ENCODE peak calls at places on chromosome 16, in seven cellular contexts. One of them, this sample, is unnamed.

GRCh38 chr16:47721016-47721673 is 260.0 kb downstream of the PHKB start:
- DNase-seq in stomach: no peak
- DNase-seq in CD4-positive, alpha-beta T cell: no peak
- DNase-seq in neural progenitor cell: no peak
- DNase-seq in retinal pigment epithelial cell: no peak
- DNase-seq in uterus: no peak
- DNase-seq in psoas muscle: no peak
- DNase-seq in this sample: no peak

GRCh38 chr16:9256196-9256595 is 164.8 kb downstream of the HAPSTR1 start:
- DNase-seq in stomach: peak
- DNase-seq in CD4-positive, alpha-beta T cell: no peak
- DNase-seq in neural progenitor cell: peak
- DNase-seq in retinal pigment epithelial cell: no peak
- DNase-seq in uterus: no peak
- DNase-seq in psoas muscle: no peak
- DNase-seq in this sample: no peak

GRCh38 chr16:76428858-76429257 is 151.7 kb downstream of the CNTNAP4 start:
- DNase-seq in stomach: no peak
- DNase-seq in CD4-positive, alpha-beta T cell: no peak
- DNase-seq in neural progenitor cell: no peak
- DNase-seq in retinal pigment epithelial cell: no peak
- DNase-seq in uterus: no peak
- DNase-seq in psoas muscle: no peak
- DNase-seq in this sample: no peak

GRCh38 chr16:47258874-47259461 is 115.2 kb upstream of the NETO2 start:
- DNase-seq in stomach: no peak
- DNase-seq in CD4-positive, alpha-beta T cell: no peak
- DNase-seq in neural progenitor cell: peak
- DNase-seq in retinal pigment epithelial cell: no peak
- DNase-seq in uterus: no peak
- DNase-seq in psoas muscle: no peak
- DNase-seq in this sample: no peak

GRCh38 chr16:7405166-7405565 is 72.5 kb downstream of the RBFOX1 start:
- DNase-seq in stomach: peak
- DNase-seq in CD4-positive, alpha-beta T cell: no peak
- DNase-seq in neural progenitor cell: peak
- DNase-seq in retinal pigment epithelial cell: no peak
- DNase-seq in uterus: no peak
- DNase-seq in psoas muscle: peak
- DNase-seq in this sample: no peak

GRCh38 chr16:28089992-28090365 is 26.5 kb upstream of the GSG1L start:
- DNase-seq in stomach: no peak
- DNase-seq in CD4-positive, alpha-beta T cell: no peak
- DNase-seq in neural progenitor cell: no peak
- DNase-seq in retinal pigment epithelial cell: no peak
- DNase-seq in uterus: no peak
- DNase-seq in psoas muscle: no peak
- DNase-seq in this sample: no peak

GRCh38 chr16:56667581-56668571 is at the start of gene MT1G:
- DNase-seq in stomach: peak
- DNase-seq in CD4-positive, alpha-beta T cell: no peak
- DNase-seq in neural progenitor cell: no peak
- DNase-seq in retinal pigment epithelial cell: no peak
- DNase-seq in uterus: no peak
- DNase-seq in psoas muscle: peak
- DNase-seq in this sample: no peak

GRCh38 chr16:47687694-47688093 is 226.6 kb downstream of the PHKB start:
- DNase-seq in stomach: no peak
- DNase-seq in CD4-positive, alpha-beta T cell: no peak
- DNase-seq in neural progenitor cell: no peak
- DNase-seq in retinal pigment epithelial cell: no peak
- DNase-seq in uterus: no peak
- DNase-seq in psoas muscle: no peak
- DNase-seq in this sample: no peak

GRCh38 chr16:61798741-61799140 is 237.5 kb downstream of the CDH8 start:
- DNase-seq in stomach: no peak
- DNase-seq in CD4-positive, alpha-beta T cell: no peak
- DNase-seq in neural progenitor cell: no peak
- DNase-seq in retinal pigment epithelial cell: no peak
- DNase-seq in uterus: no peak
- DNase-seq in psoas muscle: no peak
- DNase-seq in this sample: no peak

GRCh38 chr16:30399435-30400186 is 4.4 kb downstream of the ZNF48 start:
- DNase-seq in stomach: no peak
- DNase-seq in CD4-positive, alpha-beta T cell: no peak
- DNase-seq in neural progenitor cell: no peak
- DNase-seq in retinal pigment epithelial cell: no peak
- DNase-seq in uterus: no peak
- DNase-seq in psoas muscle: no peak
- DNase-seq in this sample: no peak

GRCh38 chr16:79380990-79381389 is 219.5 kb downstream of the MAF start:
- DNase-seq in stomach: no peak
- DNase-seq in CD4-positive, alpha-beta T cell: no peak
- DNase-seq in neural progenitor cell: no peak
- DNase-seq in retinal pigment epithelial cell: no peak
- DNase-seq in uterus: no peak
- DNase-seq in psoas muscle: no peak
- DNase-seq in this sample: no peak

GRCh38 chr16:23967018-23967417 is 131.2 kb downstream of the PRKCB start:
- DNase-seq in stomach: no peak
- DNase-seq in CD4-positive, alpha-beta T cell: no peak
- DNase-seq in neural progenitor cell: no peak
- DNase-seq in retinal pigment epithelial cell: no peak
- DNase-seq in uterus: no peak
- DNase-seq in psoas muscle: no peak
- DNase-seq in this sample: no peak

GRCh38 chr16:29256501-29256981 is 150.0 kb downstream of the NPIPB11 start:
- DNase-seq in stomach: no peak
- DNase-seq in CD4-positive, alpha-beta T cell: no peak
- DNase-seq in neural progenitor cell: peak
- DNase-seq in retinal pigment epithelial cell: no peak
- DNase-seq in uterus: no peak
- DNase-seq in psoas muscle: no peak
- DNase-seq in this sample: no peak

GRCh38 chr16:54936979-54937672 is 6.5 kb downstream of the IRX5 start:
- DNase-seq in stomach: no peak
- DNase-seq in CD4-positive, alpha-beta T cell: no peak
- DNase-seq in neural progenitor cell: peak
- DNase-seq in retinal pigment epithelial cell: no peak
- DNase-seq in uterus: no peak
- DNase-seq in psoas muscle: peak
- DNase-seq in this sample: no peak

GRCh38 chr16:75074920-75075687 is 41.5 kb downstream of the LDHD start:
- DNase-seq in stomach: peak
- DNase-seq in CD4-positive, alpha-beta T cell: peak
- DNase-seq in neural progenitor cell: no peak
- DNase-seq in retinal pigment epithelial cell: no peak
- DNase-seq in uterus: no peak
- DNase-seq in psoas muscle: peak
- DNase-seq in this sample: peak

GRCh38 chr16:66705790-66706505 is 9.4 kb upstream of the CMTM4 start:
- DNase-seq in stomach: peak
- DNase-seq in CD4-positive, alpha-beta T cell: no peak
- DNase-seq in neural progenitor cell: no peak
- DNase-seq in retinal pigment epithelial cell: no peak
- DNase-seq in uterus: peak
- DNase-seq in psoas muscle: peak
- DNase-seq in this sample: no peak

GRCh38 chr16:23941963-23942564 is 106.3 kb downstream of the PRKCB start:
- DNase-seq in stomach: no peak
- DNase-seq in CD4-positive, alpha-beta T cell: no peak
- DNase-seq in neural progenitor cell: no peak
- DNase-seq in retinal pigment epithelial cell: no peak
- DNase-seq in uterus: no peak
- DNase-seq in psoas muscle: no peak
- DNase-seq in this sample: no peak

DNA sequence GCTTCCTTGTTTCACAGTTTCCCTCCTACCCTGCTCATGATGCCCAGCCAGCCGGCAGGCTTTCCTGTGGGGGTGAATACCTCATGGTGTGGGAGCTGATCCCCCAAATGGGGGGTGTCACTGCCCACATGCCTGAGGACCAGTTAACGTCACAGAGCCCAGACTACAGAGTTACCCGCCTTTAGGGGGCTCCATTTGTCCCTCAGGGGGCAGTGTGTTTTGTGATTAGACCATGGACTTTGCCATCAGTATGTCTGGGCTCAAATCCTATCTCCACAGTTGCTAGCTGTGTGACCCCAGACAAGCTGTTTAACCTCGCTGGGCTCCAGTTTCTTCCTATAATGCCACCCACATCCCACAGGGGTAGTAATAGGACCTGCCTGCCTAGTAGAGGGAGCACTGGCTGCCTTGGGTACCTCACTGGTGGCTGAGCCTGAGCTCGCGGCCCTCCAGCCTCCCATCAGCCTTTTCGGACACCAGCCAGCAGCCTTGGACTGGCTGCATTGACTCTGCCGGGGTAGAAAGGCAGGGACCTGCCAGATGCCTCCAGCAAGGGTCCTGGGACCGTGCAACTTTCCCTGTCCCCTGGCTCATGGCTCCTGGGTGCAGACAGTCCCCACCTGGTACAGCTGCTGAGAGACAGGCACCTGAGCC is 87.5 kb upstream of the GSE1 start:
- DNase-seq in stomach: no peak
- DNase-seq in CD4-positive, alpha-beta T cell: no peak
- DNase-seq in neural progenitor cell: no peak
- DNase-seq in retinal pigment epithelial cell: no peak
- DNase-seq in uterus: no peak
- DNase-seq in psoas muscle: no peak
- DNase-seq in this sample: no peak
- TF ChIP-seq CTCF in stomach: no peak
- TF ChIP-seq CTCF in CD4-positive, alpha-beta T cell: no peak
- TF ChIP-seq CTCF in neural progenitor cell: peak
- TF ChIP-seq CTCF in retinal pigment epithelial cell: no peak
- TF ChIP-seq CTCF in uterus: no peak
- TF ChIP-seq CTCF in psoas muscle: no peak
- TF ChIP-seq CTCF in this sample: no peak

GRCh38 chr16:25260416-25260815 is 2.8 kb upstream of the ZKSCAN2 start:
- DNase-seq in stomach: no peak
- DNase-seq in CD4-positive, alpha-beta T cell: no peak
- DNase-seq in neural progenitor cell: no peak
- DNase-seq in retinal pigment epithelial cell: no peak
- DNase-seq in uterus: no peak
- DNase-seq in psoas muscle: no peak
- DNase-seq in this sample: no peak

GRCh38 chr16:25257504-25257955 is at the start of gene ZKSCAN2:
- DNase-seq in stomach: peak
- DNase-seq in CD4-positive, alpha-beta T cell: peak
- DNase-seq in neural progenitor cell: peak
- DNase-seq in retinal pigment epithelial cell: peak
- DNase-seq in uterus: peak
- DNase-seq in psoas muscle: peak
- DNase-seq in this sample: peak

GRCh38 chr16:25257956-25258855 is 561 bp upstream of the ZKSCAN2 start:
- DNase-seq in stomach: peak
- DNase-seq in CD4-positive, alpha-beta T cell: peak
- DNase-seq in neural progenitor cell: peak
- DNase-seq in retinal pigment epithelial cell: peak
- DNase-seq in uterus: peak
- DNase-seq in psoas muscle: peak
- DNase-seq in this sample: peak

GRCh38 chr16:25258856-25259179 is 1.2 kb upstream of the ZKSCAN2 start:
- DNase-seq in stomach: no peak
- DNase-seq in CD4-positive, alpha-beta T cell: no peak
- DNase-seq in neural progenitor cell: no peak
- DNase-seq in retinal pigment epithelial cell: no peak
- DNase-seq in uterus: no peak
- DNase-seq in psoas muscle: no peak
- DNase-seq in this sample: no peak

GRCh38 chr16:25256821-25257503 is 683 bp downstream of the ZKSCAN2 start:
- DNase-seq in stomach: no peak
- DNase-seq in CD4-positive, alpha-beta T cell: no peak
- DNase-seq in neural progenitor cell: peak
- DNase-seq in retinal pigment epithelial cell: no peak
- DNase-seq in uterus: no peak
- DNase-seq in psoas muscle: no peak
- DNase-seq in this sample: no peak
- TF ChIP-seq CTCF in stomach: no peak
- TF ChIP-seq CTCF in CD4-positive, alpha-beta T cell: no peak
- TF ChIP-seq CTCF in neural progenitor cell: peak
- TF ChIP-seq CTCF in retinal pigment epithelial cell: peak
- TF ChIP-seq CTCF in uterus: no peak
- TF ChIP-seq CTCF in psoas muscle: no peak
- TF ChIP-seq CTCF in this sample: no peak

DNA sequence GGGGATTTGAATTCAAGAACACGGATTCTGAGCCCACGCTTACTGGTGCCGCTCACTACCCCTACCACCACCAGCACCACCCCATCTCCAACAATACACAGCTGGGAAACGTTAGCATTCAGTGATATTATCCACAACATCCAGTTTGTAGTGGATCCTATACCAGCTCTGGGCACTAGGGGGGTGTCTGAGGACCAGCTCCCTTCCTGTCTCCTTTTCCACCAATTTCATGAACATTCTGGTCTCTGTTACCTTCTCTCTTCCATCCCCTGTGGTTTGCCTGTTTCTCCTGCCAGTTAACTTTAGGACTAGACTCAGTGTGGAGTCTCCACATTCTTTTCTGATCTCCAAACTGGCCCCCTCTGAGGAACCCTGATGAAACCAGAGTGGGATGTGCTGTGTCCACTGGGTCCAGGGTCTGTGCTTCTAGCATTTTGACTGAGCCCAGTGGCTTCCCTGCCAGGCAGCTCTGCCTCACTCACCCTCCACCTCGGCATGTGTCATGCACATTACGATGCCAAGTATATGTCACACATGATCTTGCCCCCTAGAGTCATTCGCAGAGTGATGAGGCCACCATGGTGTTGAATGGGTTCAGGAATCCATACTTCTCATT is 187.0 kb upstream of the CDH13 start:
- DNase-seq in stomach: no peak
- DNase-seq in CD4-positive, alpha-beta T cell: no peak
- DNase-seq in neural progenitor cell: peak
- DNase-seq in retinal pigment epithelial cell: no peak
- DNase-seq in uterus: no peak
- DNase-seq in psoas muscle: no peak
- DNase-seq in this sample: no peak
- TF ChIP-seq CTCF in stomach: no peak
- TF ChIP-seq CTCF in CD4-positive, alpha-beta T cell: no peak
- TF ChIP-seq CTCF in neural progenitor cell: peak
- TF ChIP-seq CTCF in retinal pigment epithelial cell: peak
- TF ChIP-seq CTCF in uterus: no peak
- TF ChIP-seq CTCF in psoas muscle: no peak
- TF ChIP-seq CTCF in this sample: no peak

DNA sequence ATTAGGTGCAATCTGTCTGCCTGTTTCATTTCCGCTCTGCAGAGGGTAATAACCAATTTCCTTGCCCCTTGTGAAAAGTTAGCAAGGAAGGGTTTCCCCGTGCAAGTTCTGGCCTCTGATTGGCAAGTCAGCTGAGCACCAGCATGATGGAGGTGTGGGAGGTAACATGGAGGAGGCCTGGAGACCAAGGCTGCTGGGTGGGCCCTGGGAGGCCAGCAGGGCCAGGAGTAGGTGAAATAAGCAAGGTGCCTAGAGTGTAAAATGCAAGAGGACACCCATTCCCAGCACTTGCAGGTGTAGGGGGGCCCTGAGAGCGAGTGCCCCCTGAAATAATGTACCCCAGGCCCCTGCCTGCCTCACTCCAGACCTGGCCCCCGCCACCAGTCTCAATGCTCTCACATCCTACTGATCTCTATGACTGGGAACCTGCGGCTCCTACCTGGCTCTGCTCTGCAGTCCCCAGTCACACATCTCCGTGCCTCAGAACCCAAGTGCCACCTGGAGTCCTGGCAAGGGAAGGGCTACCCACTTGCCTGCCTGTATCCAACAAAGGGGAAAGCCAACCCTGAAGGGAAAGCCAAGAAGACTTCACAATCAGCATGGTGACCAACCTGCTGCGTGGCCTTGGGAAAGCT is 116.2 kb downstream of the C16orf78 start:
- DNase-seq in stomach: no peak
- DNase-seq in CD4-positive, alpha-beta T cell: no peak
- DNase-seq in neural progenitor cell: no peak
- DNase-seq in retinal pigment epithelial cell: no peak
- DNase-seq in uterus: no peak
- DNase-seq in psoas muscle: peak
- DNase-seq in this sample: peak
- TF ChIP-seq CTCF in stomach: no peak
- TF ChIP-seq CTCF in CD4-positive, alpha-beta T cell: no peak
- TF ChIP-seq CTCF in neural progenitor cell: no peak
- TF ChIP-seq CTCF in retinal pigment epithelial cell: no peak
- TF ChIP-seq CTCF in uterus: no peak
- TF ChIP-seq CTCF in psoas muscle: no peak
- TF ChIP-seq CTCF in this sample: no peak

This sample was measured in activated B cell treated with CpG ODN at 0.5 μM for 24 hours.